ENCODE peak calls at places on chromosomes 4 and X, in six cellular contexts. H is colonic mucosa, B is mesenchymal stem cell, S is lower lobe of right lung, I is heart left ventricle, U is pancreas. G is an unnamed sample. For H3K36me3, the result is how much of the 10 kb centered on the place peaks cover.

GRCh38 chr4:149914521-149915115 is 99.0 kb upstream of the IQCM start:
- DNase-seq in H (peak), B (peak), S (no peak), I (no peak), U (no peak), G (no peak)

GRCh38 chr4:141395246-141395830 is 174.6 kb downstream of the ZNF330 start:
- DNase-seq in H (no peak), B (peak), S (no peak), I (no peak), U (no peak), G (no peak)

GRCh38 chr4:89486042-89486441 is 178.4 kb upstream of the GPRIN3 start:
- DNase-seq in H (no peak), B (peak), S (no peak), I (no peak), U (no peak), G (no peak)

GRCh38 chr4:176883681-176884418 is 91.1 kb upstream of the VEGFC start:
- DNase-seq in H (no peak), B (peak), S (no peak), I (no peak), U (no peak), G (no peak)

GRCh38 chrX:153930011-153930910 is 4.2 kb upstream of the ARHGAP4 start:
- DNase-seq in H (no peak), B (no peak), S (no peak), I (no peak), U (no peak), G (no peak)

GRCh38 chr4:14807857-14808256 is 194.4 kb upstream of the CPEB2 start:
- DNase-seq in H (no peak), B (no peak), S (no peak), I (no peak), U (no peak), G (no peak)

GRCh38 chrX:46882266-46882665 is 30.0 kb upstream of the JADE3 start:
- DNase-seq in H (no peak), B (no peak), S (no peak), I (no peak), U (no peak), G (no peak)

GRCh38 chr4:122746485-122746965 is 14.0 kb downstream of the BBS12 start:
- DNase-seq in H (no peak), B (peak), S (no peak), I (no peak), U (no peak), G (no peak)

GRCh38 chrX:8044861-8045434 is 117.7 kb upstream of the PNPLA4 start:
- DNase-seq in H (no peak), B (no peak), S (no peak), I (peak), U (no peak), G (no peak)

GRCh38 chr4:98851806-98852205 is 77.1 kb downstream of the EIF4E start:
- DNase-seq in H (no peak), B (peak), S (no peak), I (no peak), U (no peak), G (no peak)

GRCh38 chrX:48028091-48028490 is 21.3 kb downstream of the SPACA5 start:
- DNase-seq in H (no peak), B (no peak), S (no peak), I (no peak), U (no peak), G (no peak)

GRCh38 chr4:114729339-114729738 is 130.7 kb downstream of the UGT8 start:
- DNase-seq in H (no peak), B (no peak), S (no peak), I (no peak), U (peak), G (peak)

GRCh38 chr4:148998719-148999118 is 556.5 kb upstream of the NR3C2 start:
- DNase-seq in H (no peak), B (peak), S (no peak), I (no peak), U (no peak), G (no peak)

GRCh38 chr4:3266076-3266475 is 17.1 kb downstream of the MSANTD1 start:
- DNase-seq in H (no peak), B (no peak), S (no peak), I (no peak), U (no peak), G (peak)

GRCh38 chr4:99816611-99817309 is at the start of gene DAPP1:
- DNase-seq in H (peak), B (no peak), S (peak), I (peak), U (peak), G (peak)

GRCh38 chrX:24113161-24113560 is 36.4 kb upstream of the ZFX start:
- DNase-seq in H (no peak), B (no peak), S (no peak), I (no peak), U (no peak), G (no peak)

GRCh38 chr4:71830-72229 is 18.7 kb downstream of the ZNF595 start:
- DNase-seq in H (no peak), B (no peak), S (no peak), I (no peak), U (no peak), G (no peak)

GRCh38 chrX:153501530-153501929 is 6.8 kb downstream of the BGN start:
- DNase-seq in H (no peak), B (no peak), S (no peak), I (no peak), U (no peak), G (no peak)

GRCh38 chr4:129822708-129823504 is 727.0 kb downstream of the C4orf33 start:
- DNase-seq in H (no peak), B (peak), S (peak), I (peak), U (peak), G (no peak)

GRCh38 chr4:151653548-151653918 is 107.3 kb downstream of the GATB start:
- DNase-seq in H (no peak), B (no peak), S (no peak), I (no peak), U (no peak), G (no peak)

GRCh38 chr4:167233523-167234387 is 539 bp downstream of the SPOCK3 start:
- DNase-seq in H (no peak), B (peak), S (no peak), I (no peak), U (no peak), G (peak)

GRCh38 chrX:107146670-107147069 is 28.0 kb upstream of the RBM41 start:
- DNase-seq in H (no peak), B (peak), S (no peak), I (no peak), U (no peak), G (no peak)

GRCh38 chr4:123481034-123481433 is 84.4 kb downstream of the SPRY1 start:
- DNase-seq in H (no peak), B (peak), S (no peak), I (no peak), U (no peak), G (no peak)

GRCh38 chrX:108601276-108601675 is 135.1 kb downstream of the IRS4 start:
- DNase-seq in H (no peak), B (no peak), S (no peak), I (no peak), U (no peak), G (no peak)

GRCh38 chr4:24003926-24004325 is 114.1 kb upstream of the PPARGC1A start:
- DNase-seq in H (no peak), B (peak), S (no peak), I (no peak), U (no peak), G (no peak)

GRCh38 chrX:5829060-5829459 is 399.6 kb downstream of the NLGN4X start:
- DNase-seq in H (no peak), B (no peak), S (no peak), I (no peak), U (no peak), G (no peak)

DNA sequence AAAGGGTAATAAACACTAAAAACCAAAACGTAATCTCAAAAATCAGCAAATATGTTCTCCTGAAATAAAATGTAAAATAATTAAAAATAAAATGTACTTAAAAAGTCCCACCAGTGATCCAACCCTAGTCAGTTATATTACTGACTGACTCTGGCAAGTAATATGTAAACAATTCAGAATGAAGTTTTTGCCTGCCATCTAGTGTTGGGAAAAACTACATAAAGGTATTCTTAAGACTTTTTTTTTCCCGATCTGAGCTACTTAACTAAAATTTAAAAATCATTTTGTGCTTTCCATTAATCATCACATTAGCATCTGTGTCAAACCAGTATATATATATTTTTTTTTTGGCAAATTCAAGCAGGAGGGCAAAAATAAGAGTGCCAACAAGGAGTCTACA is 24.0 kb downstream of the RCHY1 start:
- DNase-seq in H (no peak), B (peak), S (no peak), I (no peak), U (no peak), G (no peak)
- H3K36me3 ChIP-seq in H (under half), B (under half), S (half or more), I (half or more), U (under half), G (under half)

DNA sequence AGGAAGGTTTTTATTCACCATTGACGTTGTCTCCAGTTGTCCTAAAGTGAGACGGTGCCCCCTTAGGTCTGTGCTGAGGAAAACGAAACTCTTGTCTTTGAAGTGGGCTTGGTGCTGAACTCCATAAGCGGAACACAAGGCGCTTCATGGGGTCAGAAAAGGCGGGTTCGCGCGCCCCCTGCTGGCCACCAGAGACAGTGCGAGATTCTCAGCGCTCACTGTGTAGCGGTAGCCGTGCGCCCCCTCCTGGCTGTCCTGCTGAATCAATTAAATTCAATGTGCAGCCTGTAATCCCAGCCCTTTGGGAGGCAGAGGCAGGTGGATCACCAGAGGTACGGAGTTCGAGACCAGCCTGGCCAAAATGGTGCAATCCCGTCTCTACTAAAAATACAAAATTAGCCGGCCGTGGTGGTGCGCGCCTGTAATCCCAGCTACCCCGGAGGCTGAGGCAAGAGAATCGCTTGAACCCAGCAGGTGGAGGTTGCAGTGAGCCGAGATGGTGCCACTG is 64.1 kb downstream of the RLIM start:
- DNase-seq in H (peak), B (peak), S (peak), I (peak), U (peak), G (peak)
- H3K27ac ChIP-seq in H (no peak), B (no peak), S (no peak), I (no peak), U (no peak), G (no peak)

DNA sequence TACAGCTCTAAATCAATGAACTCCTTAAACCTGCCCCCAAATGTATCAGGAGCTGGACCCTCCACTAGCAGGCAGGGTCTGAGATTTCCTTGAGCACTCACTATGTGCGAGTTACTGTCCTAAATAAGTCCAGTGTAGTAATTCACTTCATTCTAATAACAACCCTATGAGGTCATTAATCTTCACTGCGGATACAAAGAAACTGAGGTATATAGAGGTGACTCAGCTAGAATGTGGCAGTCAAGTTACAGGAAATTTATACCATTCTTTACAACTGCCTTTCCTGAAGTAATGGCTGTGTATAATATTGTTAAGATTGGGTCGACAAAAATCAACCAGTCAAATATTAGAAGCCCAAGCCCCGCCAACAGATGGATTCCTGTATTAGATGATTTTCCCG is 473.9 kb upstream of the FTHL17 start:
- DNase-seq in H (no peak), B (peak), S (no peak), I (no peak), U (no peak), G (no peak)
- H3K4me3 ChIP-seq in H (no peak), B (no peak), S (no peak), I (no peak), U (no peak), G (no peak)

GRCh38 chrX:102712967-102713677 is 874 bp downstream of the GPRASP2 start:
- DNase-seq in H (peak), B (peak), S (peak), I (peak), U (peak), G (no peak)

GRCh38 chrX:102708900-102709299 is 3.3 kb upstream of the GPRASP2 start:
- DNase-seq in H (no peak), B (no peak), S (no peak), I (no peak), U (no peak), G (no peak)

GRCh38 chrX:102711872-102712215 is 404 bp upstream of the GPRASP2 start:
- DNase-seq in H (no peak), B (no peak), S (no peak), I (no peak), U (no peak), G (no peak)

GRCh38 chrX:102714994-102715393 is 2.7 kb downstream of the GPRASP2 start:
- DNase-seq in H (no peak), B (no peak), S (no peak), I (no peak), U (no peak), G (no peak)

DNA sequence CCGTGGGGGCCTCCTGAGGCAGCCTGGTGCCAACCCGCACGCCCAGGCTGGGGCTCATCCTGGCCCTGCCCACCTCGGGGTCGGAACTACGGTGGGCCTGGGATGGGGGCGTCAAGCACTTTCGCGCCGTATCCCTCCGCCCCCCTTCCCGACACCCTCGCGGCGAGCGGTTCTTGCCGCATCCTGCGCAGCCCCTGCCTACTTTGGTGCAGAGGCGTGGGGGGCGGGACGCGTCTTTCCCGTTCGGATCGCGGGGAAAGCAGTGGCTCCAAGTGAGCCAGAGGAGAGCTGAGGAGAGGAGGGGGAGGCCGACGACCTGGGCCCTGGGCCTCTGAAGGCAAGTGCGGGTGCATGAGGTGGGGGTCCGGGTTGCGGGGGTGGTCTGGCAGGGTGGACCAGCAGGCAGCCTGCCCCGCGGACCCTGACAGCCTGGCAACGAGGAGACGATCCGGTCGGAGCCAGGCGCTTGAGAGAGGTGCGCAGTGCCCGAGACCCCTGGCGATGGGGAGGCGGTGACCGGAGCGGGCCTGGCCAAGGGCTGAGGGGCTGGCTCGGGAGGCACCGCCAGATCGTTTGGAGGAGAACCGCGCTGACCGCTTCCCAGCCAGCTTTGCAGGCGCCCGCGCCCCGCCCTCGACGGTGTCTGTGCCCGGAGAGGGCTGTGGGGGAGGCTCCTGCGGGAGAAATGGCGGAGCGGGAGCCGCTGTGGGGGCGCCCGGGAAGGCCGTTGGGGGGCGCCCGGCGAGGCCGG is at the start of gene GPRASP2:
- DNase-seq in H (peak), B (peak), S (peak), I (peak), U (peak), G (peak)
- H3K36me3 ChIP-seq in H (under half), B (under half), S (under half), I (under half), U (under half), G (under half)

GRCh38 chr4:110128092-110128989 is 70.1 kb downstream of the ELOVL6 start:
- DNase-seq in H (peak), B (no peak), S (no peak), I (no peak), U (no peak), G (no peak)

GRCh38 chr4:110124721-110125120 is 73.7 kb downstream of the ELOVL6 start:
- DNase-seq in H (no peak), B (no peak), S (no peak), I (no peak), U (no peak), G (no peak)

GRCh38 chr4:110132822-110133719 is 65.3 kb downstream of the ELOVL6 start:
- DNase-seq in H (peak), B (no peak), S (no peak), I (no peak), U (no peak), G (no peak)

GRCh38 chr4:110130578-110131358 is 67.6 kb downstream of the ELOVL6 start:
- DNase-seq in H (no peak), B (no peak), S (no peak), I (no peak), U (no peak), G (no peak)

DNA sequence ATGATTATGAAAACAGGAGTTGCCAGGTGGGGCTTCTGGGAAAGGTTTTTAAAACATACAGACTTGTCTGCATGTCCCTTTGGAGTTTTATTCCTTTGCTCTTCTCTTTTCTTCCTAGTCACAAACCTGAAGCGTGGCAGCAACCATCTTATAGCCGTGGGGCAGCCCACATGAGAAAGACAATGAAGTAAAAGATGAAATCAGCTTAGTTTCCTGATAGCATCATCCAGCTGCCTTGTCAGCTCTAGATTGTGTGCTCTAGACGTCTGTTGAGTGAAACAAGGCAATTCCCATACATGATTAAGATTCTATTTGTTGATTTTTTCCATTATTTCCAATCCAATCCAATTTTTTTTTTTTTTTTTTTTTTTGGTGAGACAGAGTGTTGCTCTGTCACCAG is 68.9 kb downstream of the ELOVL6 start:
- DNase-seq in H (no peak), B (no peak), S (no peak), I (no peak), U (no peak), G (no peak)
- H3K27ac ChIP-seq in H (peak), B (no peak), S (no peak), I (no peak), U (no peak), G (no peak)

GRCh38 chr4:55553442-55553841 is 6.7 kb upstream of the CLOCK start:
- DNase-seq in H (no peak), B (no peak), S (no peak), I (peak), U (peak), G (peak)
- H3K4me3 ChIP-seq in H (no peak), B (no peak), S (peak), I (peak), U (no peak), G (peak)

GRCh38 chr4:8904666-8905065 is 33.0 kb upstream of the HMX1 start:
- DNase-seq in H (no peak), B (no peak), S (peak), I (no peak), U (no peak), G (peak)
- H3K36me3 ChIP-seq in H (under half), B (under half), S (under half), I (under half), U (under half), G (under half)